ENCODE peak calls at places on chromosomes 5 and 9, in four cellular contexts. A is hepatocyte, K is cardiac muscle cell, O is breast epithelium. H is an unnamed sample.

GRCh38 chr5:113240951-113241726 is 193.7 kb downstream of the TSSK1B start:
- DNase-seq in A (no peak), K (no peak), O (no peak), H (no peak)

GRCh38 chr5:176671399-176671798 is 24.1 kb downstream of the TSPAN17 start:
- DNase-seq in A (no peak), K (no peak), O (no peak), H (no peak)

GRCh38 chr5:138927979-138928378 is 52.8 kb upstream of the LRRTM2 start:
- DNase-seq in A (peak; percentile 58), K (peak; percentile 33), O (no peak), H (no peak)

GRCh38 chr5:88944751-88945507 is 61.9 kb upstream of the MEF2C start:
- DNase-seq in A (no peak), K (no peak), O (no peak), H (peak; percentile 62)

GRCh38 chr9:89674667-89675402 is 70.0 kb downstream of the GADD45G start:
- DNase-seq in A (peak; percentile 79), K (no peak), O (no peak), H (no peak)

GRCh38 chr5:36696059-36696673 is 89.8 kb downstream of the SLC1A3 start:
- DNase-seq in A (peak; percentile 78), K (peak; percentile 77), O (peak; percentile 59), H (peak; percentile 42)

GRCh38 chr9:121881920-121882500 is 211.1 kb downstream of the TTLL11 start:
- DNase-seq in A (no peak), K (no peak), O (no peak), H (no peak)

GRCh38 chr9:98576859-98577258 is 131.9 kb downstream of the GABBR2 start:
- DNase-seq in A (no peak), K (no peak), O (no peak), H (no peak)

GRCh38 chr9:137301086-137301947 is 754 bp downstream of the NRARP start:
- DNase-seq in A (peak; percentile 83), K (peak; percentile 84), O (no peak), H (peak; percentile 36)

GRCh38 chr9:37944671-37945481 is 40.9 kb upstream of the SLC25A51 start:
- DNase-seq in A (no peak), K (peak; percentile 75), O (no peak), H (peak; percentile 38)

GRCh38 chr5:101976933-101977332 is 319.2 kb downstream of the SLCO4C1 start:
- DNase-seq in A (no peak), K (no peak), O (no peak), H (no peak)

GRCh38 chr5:65014769-65015168 is 246.0 kb downstream of the CWC27 start:
- DNase-seq in A (no peak), K (no peak), O (no peak), H (no peak)

GRCh38 chr9:104279535-104280215 is 185.6 kb downstream of the SMC2 start:
- DNase-seq in A (no peak), K (no peak), O (no peak), H (no peak)

GRCh38 chr5:163951069-163951468 is 445.6 kb downstream of the MAT2B start:
- DNase-seq in A (no peak), K (no peak), O (no peak), H (no peak)

GRCh38 chr9:17075758-17076485 is 58.9 kb upstream of the CNTLN start:
- DNase-seq in A (no peak), K (no peak), O (no peak), H (no peak)

GRCh38 chr5:150043657-150044333 is 42.6 kb downstream of the CSF1R start:
- DNase-seq in A (no peak), K (no peak), O (no peak), H (no peak)

GRCh38 chr5:33828611-33829286 is 63.0 kb downstream of the ADAMTS12 start:
- DNase-seq in A (no peak), K (no peak), O (no peak), H (no peak)

GRCh38 chr5:14467251-14467650 is 114.3 kb upstream of the OTULINL start:
- DNase-seq in A (no peak), K (no peak), O (no peak), H (no peak)

GRCh38 chr9:35001803-35002502 is 12.4 kb downstream of the DNAJB5 start:
- DNase-seq in A (no peak), K (no peak), O (no peak), H (no peak)

GRCh38 chr5:96079075-96079474 is 117.4 kb upstream of the ELL2 start:
- DNase-seq in A (no peak), K (no peak), O (no peak), H (peak; percentile 67)

GRCh38 chr9:6096821-6097220 is 81.4 kb upstream of the RANBP6 start:
- DNase-seq in A (no peak), K (no peak), O (no peak), H (no peak)

GRCh38 chr5:65961644-65962043 is 35.3 kb downstream of the ERBIN start:
- DNase-seq in A (no peak), K (no peak), O (no peak), H (no peak)

GRCh38 chr5:171387970-171388815 is 544 bp downstream of the NPM1 start:
- DNase-seq in A (peak; percentile 89), K (peak; percentile 79), O (peak; percentile 67), H (peak; percentile 90)

GRCh38 chr5:102090770-102091169 is 205.3 kb downstream of the SLCO4C1 start:
- DNase-seq in A (peak; percentile 74), K (peak; percentile 72), O (no peak), H (peak; percentile 41)

GRCh38 chr5:149389552-149390495 is 10.7 kb upstream of the IL17B start:
- DNase-seq in A (no peak), K (no peak), O (no peak), H (no peak)

GRCh38 chr5:111248571-111248970 is 24.4 kb downstream of the CAMK4 start:
- DNase-seq in A (no peak), K (no peak), O (no peak), H (no peak)

GRCh38 chr5:178467261-178468195 is 122.7 kb downstream of the COL23A1 start:
- DNase-seq in A (peak; percentile 39), K (no peak), O (peak; percentile 19), H (peak; percentile 36)

GRCh38 chr9:78294290-78295176 is 2.4 kb upstream of the PSAT1 start:
- DNase-seq in A (no peak), K (no peak), O (no peak), H (no peak)

GRCh38 chr5:66616495-66617222 is 20.5 kb downstream of the MAST4 start:
- DNase-seq in A (peak; percentile 16), K (no peak), O (no peak), H (no peak)

GRCh38 chr9:90547896-90548295 is 94.7 kb downstream of the DIRAS2 start:
- DNase-seq in A (no peak), K (no peak), O (no peak), H (no peak)

GRCh38 chr5:147519380-147519779 is 9.5 kb upstream of the DPYSL3 start:
- DNase-seq in A (no peak), K (no peak), O (no peak), H (no peak)

GRCh38 chr9:87007711-87008360 is 60.5 kb upstream of the GAS1 start:
- DNase-seq in A (no peak), K (no peak), O (no peak), H (no peak)

GRCh38 chr9:110141118-110141797 is 66.7 kb downstream of the C9orf152 start:
- DNase-seq in A (no peak), K (no peak), O (peak; percentile 77), H (no peak)
- H3K4me1 ChIP-seq in A (no peaks in the 10 kb centered on the region), K (peaks cover 26% of the 10 kb centered on the region), O (no peaks in the 10 kb centered on the region), H (peaks cover 26% of the 10 kb centered on the region)

GRCh38 chr5:175317872-175318271 is 126.1 kb downstream of the DRD1 start:
- DNase-seq in A (no peak), K (no peak), O (no peak), H (no peak)
- H3K4me1 ChIP-seq in A (no peaks in the 10 kb centered on the region), K (no peaks in the 10 kb centered on the region), O (no peaks in the 10 kb centered on the region), H (peaks cover 6% of the 10 kb centered on the region)

DNA sequence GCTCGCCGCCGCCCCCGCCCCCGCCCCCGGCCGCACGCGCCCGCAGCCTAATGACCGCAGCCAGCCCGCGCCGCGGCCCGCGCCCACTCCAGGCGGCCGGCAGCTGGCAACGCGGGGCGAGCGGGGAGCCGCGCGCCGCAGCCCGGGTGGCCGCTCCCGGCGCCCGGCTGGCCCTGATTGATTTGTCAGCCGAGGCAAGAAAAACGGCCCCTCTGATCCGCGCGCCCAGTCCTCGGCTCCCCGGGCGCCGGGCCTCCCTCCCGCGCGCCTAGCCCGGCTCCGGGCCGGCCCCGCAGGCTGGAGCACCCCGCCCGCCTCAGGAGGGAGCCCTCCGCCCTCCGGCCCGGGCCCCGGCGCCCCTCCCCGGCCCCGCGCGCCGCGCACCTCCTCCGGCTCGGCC is 11.9 kb upstream of the LHX2 start:
- DNase-seq in A (no peak), K (no peak), O (no peak), H (no peak)
- H3K4me1 ChIP-seq in A (peaks cover 7% of the 10 kb centered on the region), K (no peaks in the 10 kb centered on the region), O (no peaks in the 10 kb centered on the region), H (no peaks in the 10 kb centered on the region)

DNA sequence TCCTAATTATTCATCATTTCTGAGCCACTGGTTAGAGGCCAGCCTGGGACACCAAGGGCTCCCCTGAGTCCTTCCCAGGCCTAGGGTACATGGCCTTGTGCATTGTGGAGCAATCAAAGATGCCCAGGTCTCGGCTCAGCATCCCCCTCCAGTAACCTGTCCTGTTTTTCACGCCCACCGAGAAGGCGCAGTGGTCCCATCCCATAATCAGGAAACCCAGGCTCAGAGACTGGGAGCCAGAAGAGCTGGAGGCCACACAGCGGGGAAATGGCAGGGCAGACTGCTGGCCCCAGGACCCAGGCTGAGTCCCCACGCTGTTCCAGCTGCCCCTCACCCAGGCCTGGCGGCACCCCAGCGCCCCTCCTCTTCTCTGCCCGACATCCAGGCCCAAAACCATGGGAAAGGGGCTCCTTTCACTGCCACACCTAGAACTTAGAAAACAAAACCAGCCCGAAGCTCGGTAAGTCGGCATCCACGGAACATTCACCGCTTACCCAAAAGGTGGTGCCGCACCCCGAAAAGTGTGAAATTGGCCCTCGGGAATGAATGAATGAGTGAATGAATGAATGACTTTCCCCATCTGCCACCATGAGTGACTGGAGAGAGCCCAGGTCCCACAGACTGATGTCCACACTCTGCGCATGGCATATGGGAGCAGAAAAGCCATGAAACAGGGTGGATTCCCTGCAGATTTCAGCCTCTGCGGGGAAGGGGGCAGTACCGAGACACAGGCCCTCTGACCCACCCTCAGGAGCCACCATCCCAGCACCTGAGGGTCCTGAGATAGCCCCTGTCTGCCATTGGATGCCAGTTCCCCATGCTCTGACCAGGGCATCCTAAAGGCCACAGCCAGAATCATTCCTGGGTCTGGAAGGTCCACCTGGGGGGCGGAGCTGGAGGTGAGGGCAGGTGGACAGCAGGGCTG is 132.5 kb downstream of the OLFM1 start:
- DNase-seq in A (no peak), K (no peak), O (no peak), H (no peak)
- H3K4me1 ChIP-seq in A (peaks cover 11% of the 10 kb centered on the region), K (peaks cover 15% of the 10 kb centered on the region), O (no peaks in the 10 kb centered on the region), H (no peaks in the 10 kb centered on the region)

DNA sequence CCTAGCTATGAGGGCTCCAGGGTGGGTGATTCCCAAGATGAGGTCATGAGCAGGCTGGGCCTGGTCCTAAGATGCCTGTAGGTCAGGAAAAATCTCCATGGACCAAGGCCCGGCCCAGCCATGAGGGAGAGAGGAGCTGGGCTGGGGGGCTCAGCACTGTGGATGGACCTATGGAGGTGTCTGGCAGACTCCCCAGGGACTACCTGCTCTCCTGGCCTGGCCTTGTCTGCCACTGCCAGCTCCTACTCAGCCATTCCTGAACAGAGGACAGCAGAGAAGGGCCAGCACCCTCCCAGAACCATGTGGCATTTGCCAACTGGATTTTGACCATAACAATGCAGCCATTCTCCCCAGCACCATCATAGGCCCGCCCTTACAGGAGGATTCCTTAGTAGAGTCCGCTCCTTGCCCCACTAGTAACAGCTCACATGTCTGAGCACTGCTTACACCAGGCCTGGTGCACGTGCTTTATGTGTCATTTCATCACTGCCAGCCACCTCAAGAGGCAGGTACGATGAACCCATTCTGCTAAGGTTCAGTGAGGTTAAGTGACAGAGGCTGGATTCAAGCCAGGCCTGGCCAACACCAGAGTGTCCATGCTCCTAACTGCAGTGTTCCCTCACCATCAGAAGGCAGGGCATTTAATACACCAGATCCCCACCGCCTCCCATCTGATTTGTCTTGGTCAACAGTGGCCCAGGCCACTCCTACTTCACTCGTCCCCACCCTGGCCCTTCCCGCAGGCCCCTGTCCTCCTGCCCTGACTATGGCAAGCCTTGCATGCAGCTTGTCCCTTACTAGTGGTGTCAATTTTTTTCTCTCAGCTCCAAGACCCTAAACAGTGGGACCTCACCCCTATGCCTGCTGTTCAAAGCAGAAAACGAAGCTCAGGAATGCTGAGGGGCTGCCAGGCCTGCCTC is 670 bp downstream of the IL13 start:
- DNase-seq in A (no peak), K (no peak), O (no peak), H (no peak)
- H3K4me1 ChIP-seq in A (peaks cover 9% of the 10 kb centered on the region), K (peaks cover 9% of the 10 kb centered on the region), O (no peaks in the 10 kb centered on the region), H (peaks cover 17% of the 10 kb centered on the region)